ENCODE peak calls at places on chromosomes 12 and 14, in four cellular contexts. R is K562, K is H1, V is GM12878. B is an unnamed sample.

GRCh38 chr14:51006781-51007211 is 62.5 kb upstream of the PYGL start:
- DNase-seq in R (no peak), K (no peak), V (no peak), B (no peak)

GRCh38 chr12:88805692-88806091 is 225.4 kb upstream of the KITLG start:
- DNase-seq in R (no peak), K (no peak), V (no peak), B (no peak)

GRCh38 chr14:23364604-23365352 is at the start of gene EFS:
- DNase-seq in R (no peak), K (no peak), V (no peak), B (no peak)

GRCh38 chr14:27553820-27554219 is 956.0 kb upstream of the NOVA1 start:
- DNase-seq in R (no peak), K (no peak), V (no peak), B (no peak)

GRCh38 chr14:57493467-57494181 is at the start of gene CCDC198:
- DNase-seq in R (no peak), K (no peak), V (peak; percentile 65), B (no peak)

GRCh38 chr12:2675776-2676175 is 119.0 kb upstream of the FKBP4 start:
- DNase-seq in R (no peak), K (no peak), V (no peak), B (no peak)

GRCh38 chr14:36580856-36581831 is 1.3 kb downstream of the NKX2-8 start:
- DNase-seq in R (no peak), K (no peak), V (no peak), B (no peak)

GRCh38 chr14:54776361-54777001 is 126.1 kb downstream of the GCH1 start:
- DNase-seq in R (no peak), K (no peak), V (peak; percentile 24), B (no peak)

GRCh38 chr12:62910549-62911169 is 24.3 kb downstream of the PPM1H start:
- DNase-seq in R (peak; percentile 51), K (no peak), V (no peak), B (no peak)

GRCh38 chr14:74765721-74766120 is 2.6 kb downstream of the YLPM1 start:
- DNase-seq in R (no peak), K (no peak), V (no peak), B (no peak)

GRCh38 chr12:65536876-65537661 is 258.6 kb downstream of the MSRB3 start:
- DNase-seq in R (no peak), K (no peak), V (no peak), B (peak; percentile 100)

GRCh38 chr14:77098470-77099353 is 654 bp downstream of the CIPC start:
- DNase-seq in R (peak; percentile 35), K (no peak), V (no peak), B (no peak)

GRCh38 chr14:101708853-101709532 is 52.5 kb upstream of the PPP2R5C start:
- DNase-seq in R (no peak), K (no peak), V (no peak), B (no peak)

GRCh38 chr14:31320216-31320615 is 100.1 kb downstream of the HEATR5A start:
- DNase-seq in R (no peak), K (no peak), V (no peak), B (no peak)

GRCh38 chr14:104179126-104179525 is 40.7 kb downstream of the KIF26A start:
- DNase-seq in R (no peak), K (no peak), V (no peak), B (no peak)

GRCh38 chr12:77120695-77121094 is 55.3 kb upstream of the E2F7 start:
- DNase-seq in R (no peak), K (no peak), V (no peak), B (no peak)

GRCh38 chr14:76499399-76499798 is 123.5 kb downstream of the ESRRB start:
- DNase-seq in R (no peak), K (no peak), V (no peak), B (no peak)

GRCh38 chr12:51357374-51358047 is 11.0 kb upstream of the CELA1 start:
- DNase-seq in R (no peak), K (no peak), V (peak; percentile 64), B (no peak)

GRCh38 chr12:51346581-51346980 is at the start of gene CELA1:
- DNase-seq in R (no peak), K (no peak), V (no peak), B (no peak)

GRCh38 chr12:51348116-51348515 is 1.6 kb upstream of the CELA1 start:
- DNase-seq in R (no peak), K (no peak), V (no peak), B (no peak)

GRCh38 chr12:51349026-51349425 is 2.5 kb upstream of the CELA1 start:
- DNase-seq in R (no peak), K (no peak), V (no peak), B (no peak)

GRCh38 chr12:51351913-51352532 is 5.5 kb upstream of the CELA1 start:
- DNase-seq in R (peak; percentile 73), K (peak; percentile 59), V (no peak), B (peak; percentile 27)
- TF ChIP-seq EGR1 in R (no peak), K (peak; percentile 8), V (no peak), B (no peak)

GRCh38 chr12:123085730-123086487 is 65.0 kb downstream of the PITPNM2 start:
- DNase-seq in R (no peak), K (no peak), V (no peak), B (peak; percentile 83)
- TF ChIP-seq EGR1 in R (no peak), K (no peak), V (no peak), B (no peak)

GRCh38 chr12:124018526-124018925 is 45.5 kb downstream of the ZNF664 start:
- DNase-seq in R (no peak), K (no peak), V (no peak), B (no peak)
- TF ChIP-seq EGR1 in R (no peak), K (no peak), V (no peak), B (no peak)

GRCh38 chr14:49971156-49972141 is 78.6 kb downstream of the ARF6 start:
- DNase-seq in R (no peak), K (no peak), V (peak; percentile 89), B (no peak)
- TF ChIP-seq EGR1 in R (no peak), K (no peak), V (no peak), B (no peak)

DNA sequence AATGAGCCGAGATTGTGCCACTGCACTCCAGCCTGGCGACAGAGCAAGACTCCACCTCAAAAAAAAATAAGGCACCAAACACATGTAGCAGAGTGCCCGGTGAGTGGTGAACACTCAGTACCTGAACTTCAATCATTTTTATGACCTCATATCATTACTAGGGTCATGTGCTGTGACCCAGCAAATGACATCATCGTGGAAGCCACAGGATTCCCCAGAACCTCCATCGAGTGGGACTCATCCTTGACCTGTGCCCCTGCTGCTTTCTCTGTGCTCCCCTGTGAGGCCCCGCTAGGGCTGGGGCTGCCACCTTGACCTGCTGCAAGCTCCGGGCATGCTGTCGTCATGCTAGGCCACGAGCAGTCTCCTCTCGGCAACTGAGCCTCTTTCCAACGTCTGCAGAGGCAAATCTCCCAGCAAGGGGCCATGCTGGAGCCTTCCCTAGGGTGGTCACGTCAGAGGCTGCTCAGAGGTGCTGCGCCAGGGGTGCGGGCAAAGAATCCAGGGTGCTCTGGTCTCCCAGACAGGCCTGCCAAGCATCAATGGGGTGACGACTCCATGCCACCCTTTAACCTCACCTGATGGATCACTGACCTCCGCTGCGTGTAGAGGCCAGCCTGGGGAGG is 18.5 kb downstream of the GLTP start:
- DNase-seq in R (no peak), K (no peak), V (no peak), B (no peak)
- TF ChIP-seq EGR1 in R (no peak), K (no peak), V (no peak), B (no peak)

GRCh38 chr14:24913026-24913425 is 136.9 kb downstream of the STXBP6 start:
- DNase-seq in R (no peak), K (no peak), V (no peak), B (no peak)
- TF ChIP-seq EGR1 in R (no peak), K (no peak), V (no peak), B (no peak)

DNA sequence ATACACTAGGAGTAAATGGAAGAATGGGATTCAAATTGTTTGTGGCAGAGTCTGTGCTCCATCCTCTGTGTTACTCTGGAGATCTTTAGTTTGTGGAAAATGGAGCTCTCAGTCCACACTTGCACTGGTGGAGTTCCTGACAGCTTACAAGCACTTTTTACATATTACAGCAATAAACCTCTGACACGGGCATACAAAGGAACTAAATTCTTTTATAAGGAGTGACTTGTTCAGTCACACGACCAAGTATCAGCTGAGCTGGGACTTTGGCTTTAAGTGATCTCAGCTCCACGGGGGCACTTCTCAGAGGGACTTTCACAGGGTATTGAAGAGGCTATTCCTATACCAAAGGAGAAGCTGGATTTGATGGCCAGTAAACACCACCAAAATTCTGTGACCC is 417.4 kb downstream of the LRIG3 start:
- DNase-seq in R (no peak), K (no peak), V (no peak), B (no peak)
- TF ChIP-seq EGR1 in R (no peak), K (no peak), V (no peak), B (no peak)

GRCh38 chr14:61610900-61611299 is 84.4 kb upstream of the HIF1A start:
- DNase-seq in R (no peak), K (no peak), V (no peak), B (no peak)

GRCh38 chr14:61607570-61608244 is 87.6 kb upstream of the HIF1A start:
- DNase-seq in R (no peak), K (no peak), V (no peak), B (no peak)

GRCh38 chr14:61609143-61609851 is 86.0 kb upstream of the HIF1A start:
- DNase-seq in R (no peak), K (peak; percentile 46), V (no peak), B (no peak)

GRCh38 chr14:61609885-61610284 is 85.4 kb upstream of the HIF1A start:
- DNase-seq in R (no peak), K (no peak), V (no peak), B (no peak)

GRCh38 chr14:61608245-61609142 is 86.8 kb upstream of the HIF1A start:
- DNase-seq in R (no peak), K (no peak), V (no peak), B (no peak)
- TF ChIP-seq EGR1 in R (no peak), K (no peak), V (no peak), B (no peak)